ENCODE peak calls at places on chromosomes 7 and 10, in eight cellular contexts. H is NB4, X is left ventricle myocardium inferior, G is OCI-LY7, L is coronary artery, A is spleen, S is transverse colon, Z is prostate gland. V is an unnamed sample.

GRCh38 chr10:93070378-93071176 is 3.1 kb upstream of the CYP26A1 start:
- DNase-seq in H (no peak), X (no peak), G (no peak), L (no peak), A (no peak), S (no peak), Z (no peak), V (no peak)

GRCh38 chr10:32446701-32447406 is 914 bp downstream of the CCDC7 start:
- DNase-seq in H (peak; percentile 16), X (no peak), G (peak; percentile 19), L (no peak), A (no peak), S (no peak), Z (no peak), V (no peak)

GRCh38 chr7:45189151-45189970 is 31.8 kb downstream of the RAMP3 start:
- DNase-seq in H (no peak), X (no peak), G (no peak), L (no peak), A (peak; percentile 62), S (no peak), Z (no peak), V (no peak)

GRCh38 chr10:97278491-97278989 is 13.9 kb downstream of the ARHGAP19 start:
- DNase-seq in H (peak; percentile 92), X (no peak), G (peak; percentile 83), L (no peak), A (no peak), S (no peak), Z (no peak), V (no peak)

GRCh38 chr7:85074016-85074415 is 112.8 kb downstream of the SEMA3D start:
- DNase-seq in H (no peak), X (no peak), G (no peak), L (no peak), A (no peak), S (no peak), Z (no peak), V (no peak)

GRCh38 chr10:48896756-48897437 is 42.7 kb downstream of the LRRC18 start:
- DNase-seq in H (no peak), X (no peak), G (no peak), L (no peak), A (no peak), S (no peak), Z (no peak), V (peak; percentile 62)

GRCh38 chr7:117020605-117021002 is 67.3 kb downstream of the ST7 start:
- DNase-seq in H (no peak), X (no peak), G (no peak), L (no peak), A (no peak), S (no peak), Z (no peak), V (no peak)

GRCh38 chr10:72466018-72466417 is 111.3 kb upstream of the DNAJB12 start:
- DNase-seq in H (no peak), X (no peak), G (no peak), L (no peak), A (no peak), S (no peak), Z (no peak), V (no peak)

GRCh38 chr10:96673318-96674099 is 46.8 kb downstream of the PIK3AP1 start:
- DNase-seq in H (peak; percentile 87), X (peak; percentile 25), G (peak; percentile 87), L (no peak), A (peak; percentile 89), S (peak; percentile 52), Z (peak; percentile 20), V (no peak)

GRCh38 chr10:18203526-18203925 is 63.3 kb downstream of the CACNB2 start:
- DNase-seq in H (no peak), X (no peak), G (no peak), L (no peak), A (no peak), S (no peak), Z (no peak), V (no peak)

GRCh38 chr10:67883710-67884312 is 645 bp upstream of the SIRT1 start:
- DNase-seq in H (no peak), X (no peak), G (no peak), L (no peak), A (no peak), S (no peak), Z (peak; percentile 15), V (no peak)

GRCh38 chr10:67884842-67885680 is 605 bp downstream of the SIRT1 start:
- DNase-seq in H (peak; percentile 96), X (peak; percentile 85), G (peak; percentile 87), L (peak; percentile 90), A (peak; percentile 96), S (peak; percentile 85), Z (peak; percentile 67), V (peak; percentile 88)

DNA sequence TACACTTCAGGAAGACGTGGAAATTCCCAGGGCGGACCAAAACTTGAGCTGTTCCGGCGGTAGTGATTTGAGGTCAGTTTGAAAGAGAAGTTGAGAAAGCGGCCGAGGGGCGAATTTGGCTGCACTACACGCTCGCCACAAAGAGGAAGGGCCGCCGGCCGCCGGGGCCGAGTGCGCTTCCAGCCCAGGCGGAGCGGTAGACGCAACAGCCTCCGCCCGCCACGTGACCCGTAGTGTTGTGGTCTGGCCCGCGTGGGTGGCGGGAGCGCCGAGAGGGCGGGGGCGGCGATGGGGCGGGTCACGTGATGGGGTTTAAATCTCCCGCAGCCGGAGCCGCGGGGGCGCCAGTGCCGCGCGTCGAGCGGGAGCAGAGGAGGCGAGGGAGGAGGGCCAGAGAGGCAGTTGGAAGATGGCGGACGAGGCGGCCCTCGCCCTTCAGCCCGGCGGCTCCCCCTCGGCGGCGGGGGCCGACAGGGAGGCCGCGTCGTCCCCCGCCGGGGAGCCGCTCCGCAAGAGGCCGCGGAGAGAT is at the start of gene SIRT1:
- DNase-seq in H (peak; percentile 99), X (peak; percentile 98), G (peak; percentile 96), L (peak; percentile 97), A (peak; percentile 99), S (peak; percentile 98), Z (peak; percentile 97), V (peak; percentile 99)
- TF ChIP-seq CTCF in H (no peak), X (peak; percentile 6), G (peak; percentile 18), L (no peak), A (no peak), S (no peak), Z (no peak), V (no peak)

GRCh38 chr10:114877301-114877644 is 55.7 kb downstream of the FHIP2A start:
- DNase-seq in H (no peak), X (no peak), G (no peak), L (no peak), A (no peak), S (no peak), Z (no peak), V (no peak)

GRCh38 chr10:114881462-114881861 is 56.5 kb upstream of the TRUB1 start:
- DNase-seq in H (no peak), X (no peak), G (no peak), L (no peak), A (no peak), S (no peak), Z (no peak), V (no peak)

GRCh38 chr10:114879093-114879492 is 57.5 kb downstream of the FHIP2A start:
- DNase-seq in H (no peak), X (no peak), G (no peak), L (no peak), A (no peak), S (no peak), Z (no peak), V (no peak)

GRCh38 chr10:114881916-114882315 is 56.1 kb upstream of the TRUB1 start:
- DNase-seq in H (no peak), X (no peak), G (no peak), L (no peak), A (no peak), S (no peak), Z (no peak), V (no peak)

GRCh38 chr10:114879541-114880158 is 58.1 kb downstream of the FHIP2A start:
- DNase-seq in H (peak; percentile 54), X (no peak), G (peak; percentile 45), L (no peak), A (no peak), S (peak; percentile 18), Z (no peak), V (no peak)
- H3K4me3 ChIP-seq in H (peak overlapping the region; percentile 4), X (no peak overlapping the region), G (peak overlapping the region; percentile 10), L (no peak overlapping the region), A (no peak overlapping the region), S (no peak overlapping the region), Z (no peak overlapping the region), V (no peak overlapping the region)

GRCh38 chr10:51643734-51644133 is 55.7 kb downstream of the CSTF2T start:
- DNase-seq in H (no peak), X (no peak), G (no peak), L (no peak), A (no peak), S (no peak), Z (no peak), V (no peak)

GRCh38 chr10:51640120-51640819 is 59.1 kb downstream of the CSTF2T start:
- DNase-seq in H (no peak), X (no peak), G (no peak), L (no peak), A (no peak), S (no peak), Z (no peak), V (no peak)

GRCh38 chr10:51642591-51642990 is 56.8 kb downstream of the CSTF2T start:
- DNase-seq in H (no peak), X (no peak), G (no peak), L (no peak), A (no peak), S (no peak), Z (no peak), V (no peak)

DNA sequence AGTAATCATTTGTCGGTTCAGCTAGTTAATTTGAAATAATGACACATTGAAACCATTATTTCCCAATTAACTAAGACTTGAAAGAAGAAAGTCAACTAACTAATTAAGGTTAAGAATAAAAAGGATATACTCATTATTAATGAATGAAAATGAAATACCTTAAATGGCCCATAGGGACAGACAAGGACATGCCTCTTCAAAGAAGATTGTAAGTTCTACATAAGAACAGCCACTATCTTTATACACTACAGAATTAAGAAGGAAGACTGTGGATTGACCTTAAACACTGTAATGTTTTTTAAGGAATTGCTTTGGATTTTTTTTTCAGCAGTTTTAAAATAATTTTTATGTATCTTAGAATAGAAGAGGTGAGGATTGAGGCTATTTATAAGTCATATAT is 60.7 kb downstream of the CSTF2T start:
- DNase-seq in H (no peak), X (no peak), G (no peak), L (no peak), A (no peak), S (no peak), Z (no peak), V (no peak)
- TF ChIP-seq CTCF in H (no peak), X (no peak), G (no peak), L (no peak), A (no peak), S (no peak), Z (no peak), V (no peak)

GRCh38 chr10:90363799-90364483 is 493.9 kb downstream of the HTR7 start:
- DNase-seq in H (no peak), X (no peak), G (no peak), L (no peak), A (no peak), S (no peak), Z (no peak), V (no peak)
- H3K4me3 ChIP-seq in H (no peak overlapping the region), X (no peak overlapping the region), G (no peak overlapping the region), L (no peak overlapping the region), A (no peak overlapping the region), S (no peak overlapping the region), Z (no peak overlapping the region), V (no peak overlapping the region)

V was measured in suprapubic skin.